ENCODE peak calls at places on chromosomes 7 and 10, in eight cellular contexts. One of them, this sample, is unnamed.
A peak's percentile ranks its signal among the peaks of the same experiment; 100 is the strongest.

GRCh38 chr7:128041203-128041602 is 10.0 kb upstream of the LRRC4 start:
- DNase-seq in tibial nerve: no peak
- DNase-seq in mammary epithelial cell: peak; percentile 74
- DNase-seq in cardiac muscle cell: peak; percentile 83
- DNase-seq in GM23248: peak; percentile 79
- DNase-seq in left lung: no peak
- DNase-seq in transverse colon: no peak
- DNase-seq in spleen: no peak
- DNase-seq in this sample: no peak

GRCh38 chr7:104926905-104927454 is 87.0 kb upstream of the KMT2E start:
- DNase-seq in tibial nerve: no peak
- DNase-seq in mammary epithelial cell: no peak
- DNase-seq in left lung: peak; percentile 84
- DNase-seq in spleen: no peak
- DNase-seq in GM23248: no peak
- DNase-seq in cardiac muscle cell: no peak
- DNase-seq in transverse colon: no peak
- DNase-seq in this sample: no peak

GRCh38 chr7:99314504-99314903 is 11.2 kb upstream of the ARPC1A start:
- DNase-seq in tibial nerve: no peak
- DNase-seq in spleen: no peak
- DNase-seq in mammary epithelial cell: peak; percentile 61
- DNase-seq in left lung: no peak
- DNase-seq in GM23248: no peak
- DNase-seq in cardiac muscle cell: no peak
- DNase-seq in transverse colon: peak; percentile 75
- DNase-seq in this sample: no peak

GRCh38 chr10:88457680-88458079 is 125.4 kb downstream of the RNLS start:
- DNase-seq in left lung: no peak
- DNase-seq in spleen: no peak
- DNase-seq in transverse colon: no peak
- DNase-seq in mammary epithelial cell: no peak
- DNase-seq in cardiac muscle cell: no peak
- DNase-seq in tibial nerve: no peak
- DNase-seq in GM23248: no peak
- DNase-seq in this sample: no peak

GRCh38 chr10:132480356-132480755 is 57.2 kb upstream of the INPP5A start:
- DNase-seq in GM23248: no peak
- DNase-seq in transverse colon: no peak
- DNase-seq in mammary epithelial cell: no peak
- DNase-seq in left lung: peak; percentile 35
- DNase-seq in spleen: peak; percentile 47
- DNase-seq in cardiac muscle cell: no peak
- DNase-seq in tibial nerve: no peak
- DNase-seq in this sample: peak; percentile 16

GRCh38 chr10:119479048-119479394 is 63.5 kb downstream of the RGS10 start:
- DNase-seq in cardiac muscle cell: peak; percentile 10
- DNase-seq in transverse colon: no peak
- DNase-seq in GM23248: peak; percentile 47
- DNase-seq in mammary epithelial cell: no peak
- DNase-seq in spleen: peak; percentile 29
- DNase-seq in tibial nerve: no peak
- DNase-seq in left lung: no peak
- DNase-seq in this sample: no peak

GRCh38 chr7:22640269-22640668 is 86.7 kb upstream of the IL6 start:
- DNase-seq in mammary epithelial cell: no peak
- DNase-seq in spleen: no peak
- DNase-seq in GM23248: no peak
- DNase-seq in transverse colon: no peak
- DNase-seq in left lung: no peak
- DNase-seq in tibial nerve: no peak
- DNase-seq in cardiac muscle cell: no peak
- DNase-seq in this sample: no peak

GRCh38 chr10:3020881-3021280 is 46.5 kb upstream of the PFKP start:
- DNase-seq in transverse colon: no peak
- DNase-seq in GM23248: no peak
- DNase-seq in cardiac muscle cell: no peak
- DNase-seq in spleen: no peak
- DNase-seq in left lung: no peak
- DNase-seq in mammary epithelial cell: no peak
- DNase-seq in tibial nerve: no peak
- DNase-seq in this sample: no peak

GRCh38 chr10:93991596-93992284 is 2.0 kb upstream of the PLCE1 start:
- DNase-seq in cardiac muscle cell: peak; percentile 93
- DNase-seq in transverse colon: peak; percentile 58
- DNase-seq in left lung: no peak
- DNase-seq in tibial nerve: no peak
- DNase-seq in spleen: no peak
- DNase-seq in mammary epithelial cell: peak; percentile 53
- DNase-seq in GM23248: peak; percentile 88
- DNase-seq in this sample: peak; percentile 82

GRCh38 chr7:91913612-91914011 is 27.1 kb upstream of the AKAP9 start:
- DNase-seq in transverse colon: no peak
- DNase-seq in GM23248: peak; percentile 82
- DNase-seq in mammary epithelial cell: no peak
- DNase-seq in cardiac muscle cell: peak; percentile 67
- DNase-seq in spleen: no peak
- DNase-seq in left lung: no peak
- DNase-seq in tibial nerve: no peak
- DNase-seq in this sample: no peak

GRCh38 chr10:15333909-15334649 is 37.0 kb downstream of the FAM171A1 start:
- DNase-seq in mammary epithelial cell: no peak
- DNase-seq in left lung: no peak
- DNase-seq in spleen: no peak
- DNase-seq in cardiac muscle cell: no peak
- DNase-seq in GM23248: no peak
- DNase-seq in tibial nerve: no peak
- DNase-seq in transverse colon: no peak
- DNase-seq in this sample: no peak

GRCh38 chr7:21365866-21366624 is 61.8 kb upstream of the SP4 start:
- DNase-seq in mammary epithelial cell: peak; percentile 83
- DNase-seq in GM23248: peak; percentile 5
- DNase-seq in cardiac muscle cell: peak; percentile 2
- DNase-seq in left lung: no peak
- DNase-seq in tibial nerve: no peak
- DNase-seq in transverse colon: no peak
- DNase-seq in spleen: no peak
- DNase-seq in this sample: no peak

GRCh38 chr7:83640240-83640639 is 8.7 kb downstream of the SEMA3E start:
- DNase-seq in transverse colon: no peak
- DNase-seq in spleen: no peak
- DNase-seq in left lung: no peak
- DNase-seq in cardiac muscle cell: no peak
- DNase-seq in tibial nerve: no peak
- DNase-seq in GM23248: no peak
- DNase-seq in mammary epithelial cell: no peak
- DNase-seq in this sample: no peak

GRCh38 chr10:32687546-32687945 is 241.6 kb downstream of the CCDC7 start:
- DNase-seq in spleen: no peak
- DNase-seq in transverse colon: no peak
- DNase-seq in tibial nerve: no peak
- DNase-seq in left lung: no peak
- DNase-seq in GM23248: no peak
- DNase-seq in mammary epithelial cell: no peak
- DNase-seq in cardiac muscle cell: no peak
- DNase-seq in this sample: no peak
- H3K27ac ChIP-seq in spleen: no peak overlapping the region
- H3K27ac ChIP-seq in transverse colon: no peak overlapping the region
- H3K27ac ChIP-seq in tibial nerve: no peak overlapping the region
- H3K27ac ChIP-seq in left lung: no peak overlapping the region
- H3K27ac ChIP-seq in GM23248: no peak overlapping the region
- H3K27ac ChIP-seq in mammary epithelial cell: no peak overlapping the region
- H3K27ac ChIP-seq in cardiac muscle cell: no peak overlapping the region
- H3K27ac ChIP-seq in this sample: no peak overlapping the region

DNA sequence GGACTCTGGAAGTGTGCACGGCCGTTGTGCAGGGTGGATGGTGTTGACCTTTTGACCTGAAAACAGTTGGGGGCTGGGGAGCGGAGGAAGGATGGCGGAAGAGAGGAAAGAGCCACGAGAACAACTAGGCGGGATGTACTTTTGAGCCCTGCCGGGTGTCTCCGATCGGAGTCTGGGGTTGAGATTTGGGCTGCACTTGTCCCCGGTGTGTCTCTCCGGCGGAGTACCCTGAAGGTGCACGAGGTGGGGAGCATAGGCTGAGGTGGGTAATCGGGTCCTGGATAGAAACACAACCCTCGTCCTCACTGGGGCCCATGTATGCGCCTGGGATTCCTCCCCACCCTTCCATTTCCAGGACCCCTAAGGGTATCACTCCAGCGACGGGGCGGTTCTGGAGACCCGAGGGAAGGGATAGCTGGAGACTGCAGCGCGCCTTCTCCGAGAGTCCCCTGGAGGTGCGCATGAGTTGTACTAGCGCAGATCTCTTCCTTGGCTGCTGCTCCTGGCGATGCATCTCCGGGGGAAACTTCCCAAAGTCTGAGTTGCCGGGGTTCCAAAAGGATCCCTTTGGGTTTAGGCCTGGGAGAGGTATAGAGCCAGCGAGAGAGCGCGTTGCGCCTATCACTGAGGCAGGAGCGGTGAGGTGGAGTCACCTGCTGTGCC is 4.6 kb upstream of the HMX2 start:
- DNase-seq in GM23248: no peak
- DNase-seq in transverse colon: no peak
- DNase-seq in spleen: no peak
- DNase-seq in mammary epithelial cell: no peak
- DNase-seq in tibial nerve: no peak
- DNase-seq in left lung: peak; percentile 46
- DNase-seq in cardiac muscle cell: no peak
- DNase-seq in this sample: no peak
- H3K27me3 ChIP-seq in GM23248: peaks cover 100% of the 10 kb centered on the region
- H3K27me3 ChIP-seq in transverse colon: peaks cover 100% of the 10 kb centered on the region
- H3K27me3 ChIP-seq in spleen: peaks cover 100% of the 10 kb centered on the region
- H3K27me3 ChIP-seq in mammary epithelial cell: peaks cover 89% of the 10 kb centered on the region
- H3K27me3 ChIP-seq in tibial nerve: peaks cover 100% of the 10 kb centered on the region
- H3K27me3 ChIP-seq in left lung: peaks cover 100% of the 10 kb centered on the region
- H3K27me3 ChIP-seq in cardiac muscle cell: peaks cover 100% of the 10 kb centered on the region
- H3K27me3 ChIP-seq in this sample: no peaks in the 10 kb centered on the region

DNA sequence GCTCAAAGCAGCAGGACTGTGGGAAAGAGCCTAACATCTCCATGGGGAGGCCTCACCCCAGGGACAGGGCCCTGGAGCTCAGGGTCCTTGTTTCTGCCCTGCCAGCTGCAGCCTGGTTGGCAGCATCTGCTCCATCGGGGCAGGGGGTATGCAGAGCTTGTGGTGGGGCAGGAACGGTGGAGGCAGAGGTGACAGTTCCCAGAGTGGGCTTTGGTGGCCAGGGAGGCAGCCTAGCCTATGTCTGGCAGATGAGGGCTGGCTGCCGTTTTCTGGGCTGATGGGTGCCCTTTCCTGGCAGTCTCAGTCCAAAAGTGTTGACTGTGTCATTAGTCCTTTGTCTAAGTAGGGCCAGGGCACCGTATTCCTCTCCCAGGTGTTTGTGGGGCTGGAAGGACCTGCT is 12.2 kb upstream of the AHCYL2 start:
- DNase-seq in transverse colon: no peak
- DNase-seq in left lung: no peak
- DNase-seq in spleen: no peak
- DNase-seq in tibial nerve: no peak
- DNase-seq in cardiac muscle cell: no peak
- DNase-seq in GM23248: no peak
- DNase-seq in mammary epithelial cell: no peak
- DNase-seq in this sample: no peak
- H3K4me3 ChIP-seq in transverse colon: no peak overlapping the region
- H3K4me3 ChIP-seq in left lung: no peak overlapping the region
- H3K4me3 ChIP-seq in spleen: no peak overlapping the region
- H3K4me3 ChIP-seq in tibial nerve: no peak overlapping the region
- H3K4me3 ChIP-seq in cardiac muscle cell: no peak overlapping the region
- H3K4me3 ChIP-seq in GM23248: no peak overlapping the region
- H3K4me3 ChIP-seq in mammary epithelial cell: no peak overlapping the region
- H3K4me3 ChIP-seq in this sample: no peak overlapping the region

GRCh38 chr7:129948338-129948737 is 4.4 kb downstream of the UBE2H start:
- DNase-seq in tibial nerve: no peak
- DNase-seq in cardiac muscle cell: no peak
- DNase-seq in spleen: no peak
- DNase-seq in transverse colon: no peak
- DNase-seq in mammary epithelial cell: no peak
- DNase-seq in left lung: no peak
- DNase-seq in GM23248: no peak
- DNase-seq in this sample: no peak
- H3K27ac ChIP-seq in tibial nerve: peak overlapping the region; percentile 94
- H3K27ac ChIP-seq in cardiac muscle cell: peak overlapping the region; percentile 94
- H3K27ac ChIP-seq in spleen: peak overlapping the region; percentile 98
- H3K27ac ChIP-seq in transverse colon: peak overlapping the region; percentile 95
- H3K27ac ChIP-seq in mammary epithelial cell: peak overlapping the region; percentile 96
- H3K27ac ChIP-seq in left lung: peak overlapping the region; percentile 96
- H3K27ac ChIP-seq in GM23248: peak overlapping the region; percentile 93
- H3K27ac ChIP-seq in this sample: peak overlapping the region; percentile 78

This sample was measured in aorta.